ENCODE peak calls at places on chromosome 7, in four cellular contexts. Z is endodermal cell, K is brain microvascular endothelial cell, A is psoas muscle. J is an unnamed sample.
A peak's percentile ranks its signal among the peaks of the same experiment; 100 is the strongest.

GRCh38 chr7:121204537-121204936 is 124.3 kb upstream of the WNT16 start:
- DNase-seq in Z (no peak), K (no peak), A (peak; percentile 48), J (no peak)

GRCh38 chr7:27600247-27600646 is 62.4 kb downstream of the HIBADH start:
- DNase-seq in Z (no peak), K (no peak), A (no peak), J (no peak)

GRCh38 chr7:154789404-154789803 is 213.5 kb downstream of the PAXIP1 start:
- DNase-seq in Z (peak; percentile 75), K (no peak), A (no peak), J (no peak)

GRCh38 chr7:11714676-11715075 is 117.3 kb downstream of the THSD7A start:
- DNase-seq in Z (no peak), K (no peak), A (no peak), J (no peak)

GRCh38 chr7:29247962-29248236 is 53.3 kb downstream of the CHN2 start:
- DNase-seq in Z (no peak), K (no peak), A (no peak), J (no peak)

GRCh38 chr7:66145404-66145843 is 30.8 kb downstream of the CRCP start:
- DNase-seq in Z (no peak), K (no peak), A (peak; percentile 79), J (no peak)

GRCh38 chr7:120033114-120033513 is 239.9 kb upstream of the KCND2 start:
- DNase-seq in Z (no peak), K (no peak), A (no peak), J (no peak)

GRCh38 chr7:25677595-25677994 is 449.3 kb upstream of the NPVF start:
- DNase-seq in Z (no peak), K (no peak), A (no peak), J (no peak)

GRCh38 chr7:3650844-3651243 is 349.8 kb downstream of the SDK1 start:
- DNase-seq in Z (no peak), K (no peak), A (no peak), J (no peak)

GRCh38 chr7:148265896-148266295 is 324.7 kb upstream of the C7orf33 start:
- DNase-seq in Z (no peak), K (no peak), A (no peak), J (no peak)

GRCh38 chr7:18828333-18829100 is 288.9 kb downstream of the TWIST1 start:
- DNase-seq in Z (no peak), K (no peak), A (no peak), J (no peak)

GRCh38 chr7:7699970-7700369 is 18.4 kb downstream of the RPA3 start:
- DNase-seq in Z (no peak), K (no peak), A (no peak), J (no peak)

GRCh38 chr7:10888861-10889260 is 84.8 kb upstream of the PHF14 start:
- DNase-seq in Z (no peak), K (no peak), A (no peak), J (no peak)

GRCh38 chr7:132112632-132113031 is 463.6 kb downstream of the PLXNA4 start:
- DNase-seq in Z (no peak), K (no peak), A (no peak), J (no peak)

GRCh38 chr7:111333010-111333409 is 229.3 kb downstream of the IMMP2L start:
- DNase-seq in Z (no peak), K (no peak), A (no peak), J (no peak)

GRCh38 chr7:7850150-7850549 is 118.4 kb upstream of the GLCCI1 start:
- DNase-seq in Z (no peak), K (no peak), A (no peak), J (no peak)

GRCh38 chr7:30660331-30661255 is 21.7 kb downstream of the CRHR2 start:
- DNase-seq in Z (no peak), K (no peak), A (no peak), J (no peak)

DNA sequence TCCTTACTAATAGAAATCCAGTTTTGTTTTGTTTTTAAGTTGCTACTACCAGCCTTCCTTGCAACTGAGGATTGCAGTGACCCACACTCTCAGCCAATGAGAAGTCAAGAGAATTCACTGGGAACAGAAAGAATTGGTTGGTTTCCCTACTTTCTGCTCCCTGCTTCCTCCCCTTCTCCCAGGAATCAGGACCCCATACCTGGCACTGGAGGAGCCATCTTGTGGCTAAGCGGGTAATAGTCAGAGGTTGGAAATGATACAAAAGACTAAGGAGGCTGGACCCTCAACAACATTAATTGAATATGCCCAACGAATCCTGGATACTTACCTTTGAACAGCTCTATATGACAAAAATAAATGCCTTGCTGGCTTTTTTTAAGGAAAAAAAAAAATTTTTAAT is 6.3 kb downstream of the TMEM176A start:
- DNase-seq in Z (peak; percentile 49), K (no peak), A (no peak), J (no peak)
- TF ChIP-seq CTCF in Z (peak; percentile 50), K (no peak), A (no peak), J (no peak)

DNA sequence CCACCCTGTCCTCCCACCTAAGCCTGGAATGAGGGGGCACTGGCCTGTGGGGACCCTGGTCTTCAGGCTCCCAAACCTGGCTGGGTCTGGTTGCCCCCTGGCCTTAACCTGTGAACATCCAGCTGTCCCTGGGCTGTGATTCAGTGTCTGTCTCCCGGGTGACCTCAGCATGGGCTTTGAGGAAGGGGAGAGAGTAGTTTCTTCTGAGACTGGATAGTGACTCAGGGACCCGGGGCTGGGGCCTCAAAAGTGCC is 251 bp upstream of the CLDN4 start:
- DNase-seq in Z (no peak), K (no peak), A (no peak), J (no peak)
- H3K27ac ChIP-seq in Z (no peak overlapping the region), K (no peak overlapping the region), A (no peak overlapping the region), J (no peak overlapping the region)

GRCh38 chr7:70334295-70334694 is 736.0 kb downstream of the AUTS2 start:
- DNase-seq in Z (no peak), K (no peak), A (no peak), J (no peak)
- TF ChIP-seq CTCF in Z (no peak), K (no peak), A (no peak), J (no peak)

DNA sequence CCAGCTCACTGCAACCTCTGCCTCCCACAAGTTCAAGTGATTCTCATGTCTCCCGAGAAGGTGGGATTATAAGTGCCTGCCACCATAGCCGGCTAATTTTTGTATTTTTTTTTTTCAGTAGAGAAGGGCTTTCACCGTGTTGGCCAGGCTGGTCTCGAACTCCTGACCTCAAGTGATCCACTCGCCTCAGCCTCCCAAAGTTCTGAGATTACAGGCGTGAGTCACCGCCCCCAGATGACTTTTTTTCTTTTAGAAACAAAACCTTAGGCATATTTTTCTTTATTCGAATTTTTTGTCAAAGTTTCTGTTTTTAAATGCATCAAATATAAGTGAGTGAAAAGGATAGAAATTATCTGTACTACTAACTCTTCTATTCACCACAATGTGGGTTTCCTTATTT is 113.1 kb downstream of the LRRC4 start:
- DNase-seq in Z (no peak), K (no peak), A (no peak), J (no peak)
- H3K27ac ChIP-seq in Z (no peak overlapping the region), K (no peak overlapping the region), A (no peak overlapping the region), J (no peak overlapping the region)

GRCh38 chr7:123492485-123492884 is 41.9 kb downstream of the IQUB start:
- DNase-seq in Z (no peak), K (no peak), A (no peak), J (no peak)
- TF ChIP-seq CTCF in Z (peak; percentile 61), K (peak; percentile 41), A (no peak), J (no peak)

GRCh38 chr7:2248984-2249694 is 7.1 kb downstream of the NUDT1 start:
- DNase-seq in Z (no peak), K (peak; percentile 94), A (peak; percentile 80), J (peak; percentile 74)
- H3K27ac ChIP-seq in Z (no peak overlapping the region), K (peak overlapping the region; percentile 93), A (no peak overlapping the region), J (peak overlapping the region; percentile 76)

J was measured in RWPE1.